ENCODE peak calls at places on chromosomes 12 and 14, in five cellular contexts. S is T-helper 17 cell, I is WTC11, Q is HS-27A, Z is cardiac muscle cell. C is an unnamed sample.

GRCh38 chr12:30329281-30329680 is 366.4 kb downstream of the IPO8 start:
- DNase-seq in S (no peak), Q (peak), I (no peak), Z (peak), C (no peak)

GRCh38 chr12:54988402-54989054 is 4.0 kb upstream of the TESPA1 start:
- DNase-seq in Q (no peak), S (no peak), I (no peak), Z (peak), C (peak)

GRCh38 chr14:104353921-104354701 is 215.7 kb downstream of the KIF26A start:
- DNase-seq in S (no peak), I (no peak), Q (no peak), Z (no peak), C (no peak)

GRCh38 chr14:28163261-28163660 is 603.3 kb upstream of the FOXG1 start:
- DNase-seq in S (no peak), Z (no peak), Q (no peak), I (no peak), C (no peak)

GRCh38 chr14:65373671-65374039 is 38.9 kb upstream of the FUT8 start:
- DNase-seq in Z (no peak), I (no peak), S (no peak), Q (no peak), C (peak)

GRCh38 chr14:103260629-103261124 is 73.4 kb upstream of the EIF5 start:
- DNase-seq in Q (no peak), S (no peak), I (no peak), Z (peak), C (peak)

GRCh38 chr14:101336203-101336602 is 225.1 kb upstream of the DIO3 start:
- DNase-seq in Z (no peak), S (no peak), Q (no peak), I (no peak), C (no peak)

GRCh38 chr12:51683763-51684357 is 92.8 kb downstream of the SCN8A start:
- DNase-seq in Z (peak), S (no peak), I (no peak), Q (no peak), C (peak)

GRCh38 chr14:92503756-92504491 is 9.7 kb upstream of the RIN3 start:
- DNase-seq in I (no peak), Z (peak), Q (peak), S (no peak), C (peak)

GRCh38 chr14:42541535-42542001 is 934.9 kb downstream of the LRFN5 start:
- DNase-seq in I (no peak), Q (no peak), S (no peak), Z (peak), C (no peak)

GRCh38 chr12:112998997-112999767 is 20.9 kb downstream of the OAS2 start:
- DNase-seq in Z (no peak), S (no peak), Q (no peak), I (no peak), C (no peak)

GRCh38 chr14:89427426-89428162 is 10.6 kb upstream of the FOXN3 start:
- DNase-seq in Z (peak), S (no peak), Q (no peak), I (no peak), C (no peak)

GRCh38 chr14:92679246-92679645 is 69.2 kb downstream of the LGMN start:
- DNase-seq in S (no peak), I (no peak), Q (no peak), Z (no peak), C (no peak)

GRCh38 chr14:55974046-55974582 is 144.1 kb upstream of the PELI2 start:
- DNase-seq in I (no peak), Q (no peak), Z (peak), S (no peak), C (peak)

GRCh38 chr14:99509871-99510555 is 28.8 kb downstream of the CCNK start:
- DNase-seq in S (no peak), Z (no peak), Q (no peak), I (no peak), C (no peak)